ENCODE peak calls at places on chromosomes 4 and X, in five cellular contexts. S is stimulated activated naive CD8-positive, alpha-beta T cell treated with anti-CD3 and anti-CD28 coated beads, Interleukin-15, Interleukin-2, amounts not matched to agents 100 U/mL and 50 U/mL, for 24 hours; I is naive thymus-derived CD8-positive, alpha-beta T cell; X is NCI-H1105; F is astrocyte of the cerebellum. V is an unnamed sample.

GRCh38 chr4:107740950-107741701 is 21.1 kb upstream of the PAPSS1 start:
- DNase-seq in S (no peak), I (no peak), X (no peak), F (peak), V (no peak)

GRCh38 chr4:1232661-1233621 is 16.0 kb downstream of the CTBP1 start:
- DNase-seq in S (no peak), I (no peak), X (no peak), F (no peak), V (no peak)

GRCh38 chr4:152581536-152582160 is 45.8 kb upstream of the FBXW7 start:
- DNase-seq in S (no peak), I (no peak), X (no peak), F (no peak), V (no peak)

GRCh38 chr4:188435381-188435780 is 296.1 kb downstream of the TRIML1 start:
- DNase-seq in S (no peak), I (no peak), X (no peak), F (no peak), V (no peak)

GRCh38 chrX:130002541-130002940 is 20.1 kb downstream of the BCORL1 start:
- DNase-seq in S (no peak), I (no peak), X (no peak), F (no peak), V (no peak)

GRCh38 chr4:123345924-123346300 is 50.7 kb upstream of the SPRY1 start:
- DNase-seq in S (no peak), I (no peak), X (no peak), F (no peak), V (no peak)

GRCh38 chr4:123350191-123350544 is 46.4 kb upstream of the SPRY1 start:
- DNase-seq in S (no peak), I (no peak), X (no peak), F (no peak), V (no peak)

GRCh38 chrX:151680805-151681204 is 14.5 kb upstream of the PRRG3 start:
- DNase-seq in S (peak), I (peak), X (peak), F (peak), V (peak)

V was measured in activated CD8-positive, alpha-beta memory T cell treated with anti-CD3 and anti-CD28 coated beads for 4 hours.